ENCODE peak calls at places on chromosome 6, in six cellular contexts. R is heart left ventricle, A is A549, D is suprapubic skin, I is lung, F is colonic mucosa. G is an unnamed sample.

GRCh38 chr6:154848580-154848979 is 115.4 kb downstream of the SCAF8 start:
- DNase-seq in F (no peak), I (no peak), R (no peak), A (no peak), D (no peak), G (no peak)

GRCh38 chr6:158033077-158033750 is 51.6 kb downstream of the SYNJ2 start:
- DNase-seq in F (no peak), R (no peak), D (no peak), A (no peak), I (no peak), G (no peak)

GRCh38 chr6:3231213-3232016 is 4.0 kb upstream of the TUBB2B start:
- DNase-seq in I (peak; percentile 84), F (peak; percentile 90), D (no peak), R (peak; percentile 79), A (peak; percentile 85), G (peak; percentile 42)

GRCh38 chr6:44733868-44734267 is 346.4 kb downstream of the CDC5L start:
- DNase-seq in R (peak; percentile 68), A (no peak), I (peak; percentile 42), F (peak; percentile 57), D (no peak), G (no peak)

GRCh38 chr6:125584468-125584939 is 164.9 kb upstream of the HEY2 start:
- DNase-seq in R (peak; percentile 70), F (no peak), A (peak; percentile 29), D (no peak), I (no peak), G (peak; percentile 37)

GRCh38 chr6:32885698-32886286 is 31.8 kb downstream of the PSMB9 start:
- DNase-seq in I (no peak), A (peak; percentile 66), F (no peak), R (no peak), D (no peak), G (peak; percentile 70)

GRCh38 chr6:108222504-108222903 is 38.3 kb downstream of the SNX3 start:
- DNase-seq in I (no peak), D (no peak), A (peak; percentile 4), F (no peak), R (no peak), G (no peak)

GRCh38 chr6:49553353-49553752 is 2.9 kb downstream of the C6orf141 start:
- DNase-seq in D (no peak), A (peak; percentile 17), F (no peak), R (no peak), I (no peak), G (no peak)

GRCh38 chr6:156998824-156999330 is 221.7 kb downstream of the ARID1B start:
- DNase-seq in A (no peak), F (no peak), R (no peak), I (no peak), D (no peak), G (no peak)
- TF ChIP-seq CTCF in A (no peak), F (no peak), R (no peak), I (no peak), D (no peak), G (no peak)

DNA sequence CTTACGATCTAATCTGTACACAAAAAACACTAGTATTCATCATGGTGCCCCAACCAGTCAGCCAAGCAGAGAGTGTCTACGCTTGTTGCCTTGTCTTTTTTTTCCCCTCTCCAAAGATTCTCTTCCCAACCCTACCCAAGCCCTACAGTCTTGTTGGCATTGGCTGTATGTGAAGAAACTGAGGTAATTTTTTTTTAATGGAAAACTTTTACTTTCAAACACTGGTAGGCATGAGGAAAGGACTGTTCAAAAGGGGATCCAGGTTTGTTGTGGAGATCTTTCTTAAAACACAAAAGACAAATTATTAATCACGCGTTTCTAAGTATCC is 89.2 kb upstream of the PRSS16 start:
- DNase-seq in I (no peak), F (no peak), R (no peak), D (no peak), A (no peak), G (no peak)
- H3K4me3 ChIP-seq in I (no peak overlapping the region), F (no peak overlapping the region), R (no peak overlapping the region), D (no peak overlapping the region), A (peak overlapping the region; percentile 66), G (no peak overlapping the region)

GRCh38 chr6:165580139-165580538 is 82.9 kb downstream of the PDE10A start:
- DNase-seq in D (no peak), F (no peak), R (no peak), A (no peak), I (no peak), G (no peak)
- TF ChIP-seq CTCF in D (no peak), F (no peak), R (no peak), A (no peak), I (no peak), G (no peak)

DNA sequence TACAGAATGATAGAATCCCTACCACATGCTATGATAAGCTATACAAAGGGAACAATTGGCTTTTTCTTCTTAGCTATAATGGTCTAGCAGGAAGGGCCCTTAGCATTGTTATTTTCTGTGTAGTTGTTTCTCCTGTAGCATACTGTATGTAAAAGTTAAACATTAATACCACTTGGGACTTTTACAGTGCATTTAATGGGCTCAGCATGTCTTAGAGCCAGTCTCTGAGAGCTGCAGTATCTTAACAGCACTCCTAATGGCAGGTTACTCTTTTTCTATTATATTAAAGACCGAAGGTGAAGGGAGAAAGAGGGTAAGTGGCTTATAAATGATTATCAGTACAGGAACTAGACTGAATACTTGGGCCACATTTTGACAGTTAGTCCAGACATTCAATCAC is 290.7 kb downstream of the PHF3 start:
- DNase-seq in A (no peak), I (no peak), F (no peak), D (no peak), R (no peak), G (no peak)
- H3K4me3 ChIP-seq in A (no peak overlapping the region), I (no peak overlapping the region), F (no peak overlapping the region), D (no peak overlapping the region), R (no peak overlapping the region), G (no peak overlapping the region)